ENCODE peak calls at places on chromosomes 16 and 17, in six cellular contexts. One of them, this sample, is unnamed.

GRCh38 chr16:68644303-68644702 is 807 bp upstream of the CDH3 start:
- DNase-seq in GM12865: no peak
- DNase-seq in psoas muscle: no peak
- DNase-seq in endodermal cell: peak
- DNase-seq in astrocyte of the spinal cord: no peak
- DNase-seq in cardiac muscle cell: peak
- DNase-seq in this sample: no peak

GRCh38 chr16:86377251-86378022 is 132.9 kb upstream of the FOXF1 start:
- DNase-seq in GM12865: no peak
- DNase-seq in psoas muscle: no peak
- DNase-seq in endodermal cell: no peak
- DNase-seq in astrocyte of the spinal cord: no peak
- DNase-seq in cardiac muscle cell: peak
- DNase-seq in this sample: no peak

GRCh38 chr16:73549960-73550359 is 502.0 kb upstream of the ZFHX3 start:
- DNase-seq in GM12865: no peak
- DNase-seq in psoas muscle: no peak
- DNase-seq in endodermal cell: peak
- DNase-seq in astrocyte of the spinal cord: no peak
- DNase-seq in cardiac muscle cell: peak
- DNase-seq in this sample: no peak

GRCh38 chr17:40103082-40103741 is 2.8 kb upstream of the NR1D1 start:
- DNase-seq in GM12865: no peak
- DNase-seq in psoas muscle: peak
- DNase-seq in endodermal cell: peak
- DNase-seq in astrocyte of the spinal cord: no peak
- DNase-seq in cardiac muscle cell: no peak
- DNase-seq in this sample: no peak

GRCh38 chr16:383326-384020 is 1.7 kb upstream of the PGAP6 start:
- DNase-seq in GM12865: peak
- DNase-seq in psoas muscle: no peak
- DNase-seq in endodermal cell: peak
- DNase-seq in astrocyte of the spinal cord: no peak
- DNase-seq in cardiac muscle cell: peak
- DNase-seq in this sample: no peak

GRCh38 chr16:68756250-68757051 is 19.4 kb downstream of the CDH1 start:
- DNase-seq in GM12865: peak
- DNase-seq in psoas muscle: no peak
- DNase-seq in endodermal cell: no peak
- DNase-seq in astrocyte of the spinal cord: no peak
- DNase-seq in cardiac muscle cell: no peak
- DNase-seq in this sample: no peak

GRCh38 chr17:2853722-2854580 is 57.7 kb downstream of the RAP1GAP2 start:
- DNase-seq in GM12865: no peak
- DNase-seq in psoas muscle: no peak
- DNase-seq in endodermal cell: peak
- DNase-seq in astrocyte of the spinal cord: no peak
- DNase-seq in cardiac muscle cell: peak
- DNase-seq in this sample: no peak

GRCh38 chr16:4544483-4544882 is 5.9 kb upstream of the CDIP1 start:
- DNase-seq in GM12865: no peak
- DNase-seq in psoas muscle: no peak
- DNase-seq in endodermal cell: no peak
- DNase-seq in astrocyte of the spinal cord: no peak
- DNase-seq in cardiac muscle cell: no peak
- DNase-seq in this sample: no peak

GRCh38 chr16:3823427-3823826 is 57.1 kb downstream of the CREBBP start:
- DNase-seq in GM12865: no peak
- DNase-seq in psoas muscle: no peak
- DNase-seq in endodermal cell: no peak
- DNase-seq in astrocyte of the spinal cord: no peak
- DNase-seq in cardiac muscle cell: no peak
- DNase-seq in this sample: no peak

GRCh38 chr16:71781741-71782140 is 26.9 kb downstream of the AP1G1 start:
- DNase-seq in GM12865: no peak
- DNase-seq in psoas muscle: no peak
- DNase-seq in endodermal cell: no peak
- DNase-seq in astrocyte of the spinal cord: peak
- DNase-seq in cardiac muscle cell: no peak
- DNase-seq in this sample: no peak

GRCh38 chr16:57984443-57985203 is 13.7 kb upstream of the CNGB1 start:
- DNase-seq in GM12865: peak
- DNase-seq in psoas muscle: peak
- DNase-seq in endodermal cell: peak
- DNase-seq in astrocyte of the spinal cord: peak
- DNase-seq in cardiac muscle cell: peak
- DNase-seq in this sample: no peak

GRCh38 chr16:20073203-20074088 is at the start of gene GPR139:
- DNase-seq in GM12865: no peak
- DNase-seq in psoas muscle: no peak
- DNase-seq in endodermal cell: peak
- DNase-seq in astrocyte of the spinal cord: no peak
- DNase-seq in cardiac muscle cell: peak
- DNase-seq in this sample: no peak

GRCh38 chr17:81911969-81912368 is 770 bp upstream of the PCYT2 start:
- DNase-seq in GM12865: no peak
- DNase-seq in psoas muscle: no peak
- DNase-seq in endodermal cell: no peak
- DNase-seq in astrocyte of the spinal cord: no peak
- DNase-seq in cardiac muscle cell: no peak
- DNase-seq in this sample: no peak
- H3K4me3 ChIP-seq in GM12865: no peak
- H3K4me3 ChIP-seq in psoas muscle: peak
- H3K4me3 ChIP-seq in endodermal cell: no peak
- H3K4me3 ChIP-seq in astrocyte of the spinal cord: no peak
- H3K4me3 ChIP-seq in cardiac muscle cell: peak
- H3K4me3 ChIP-seq in this sample: no peak

DNA sequence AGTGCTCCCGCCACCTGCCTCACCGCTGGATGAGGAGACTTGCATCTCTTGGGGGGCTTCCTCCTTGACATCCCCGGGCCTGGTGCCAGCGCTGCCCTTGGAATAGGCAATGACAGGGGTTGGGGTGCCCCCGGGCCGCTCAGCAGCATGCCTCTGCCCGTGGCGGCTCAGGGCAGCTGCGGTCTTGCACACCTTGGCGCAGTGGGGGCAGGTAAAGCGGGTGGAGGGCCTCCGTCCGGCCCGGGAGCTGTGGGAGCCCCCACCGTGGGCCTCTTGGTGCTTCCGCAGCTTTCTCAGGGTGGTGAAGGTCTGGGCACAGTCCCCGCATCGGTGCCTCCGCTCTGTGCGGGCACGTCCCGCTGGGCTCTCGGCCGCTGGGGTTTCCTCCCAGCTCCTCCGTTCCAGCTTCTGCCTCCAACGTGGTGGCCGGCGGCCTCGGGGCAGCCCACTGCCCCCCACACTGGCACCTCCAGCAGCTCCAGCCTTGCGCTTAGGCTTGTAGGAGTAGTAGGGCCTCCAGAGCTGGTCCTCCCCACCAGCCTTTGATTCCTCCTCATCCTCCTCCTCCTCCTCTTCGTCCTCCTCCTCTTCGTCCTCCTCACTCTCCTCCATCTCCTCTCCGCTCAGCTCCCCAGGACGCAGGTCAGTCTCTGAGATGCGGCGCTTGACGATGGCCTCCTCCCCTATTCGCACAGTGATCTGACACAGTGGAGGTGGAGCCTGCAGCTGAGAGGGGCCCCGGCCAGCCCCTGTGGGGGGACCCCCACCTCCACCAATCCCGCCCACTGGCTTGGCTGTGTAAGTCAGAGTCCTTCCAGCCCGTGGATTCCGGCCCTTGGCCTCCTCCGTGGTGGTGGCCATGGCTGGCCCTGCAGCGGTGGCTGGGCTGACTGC is 16.7 kb downstream of the ZBTB4 start:
- DNase-seq in GM12865: no peak
- DNase-seq in psoas muscle: no peak
- DNase-seq in endodermal cell: peak
- DNase-seq in astrocyte of the spinal cord: no peak
- DNase-seq in cardiac muscle cell: no peak
- DNase-seq in this sample: no peak
- TF ChIP-seq CTCF in GM12865: no peak
- TF ChIP-seq CTCF in psoas muscle: no peak
- TF ChIP-seq CTCF in endodermal cell: no peak
- TF ChIP-seq CTCF in astrocyte of the spinal cord: no peak
- TF ChIP-seq CTCF in cardiac muscle cell: no peak
- TF ChIP-seq CTCF in this sample: no peak

GRCh38 chr17:65914784-65915342 is 277.1 kb downstream of the CEP112 start:
- DNase-seq in GM12865: peak
- DNase-seq in psoas muscle: no peak
- DNase-seq in endodermal cell: no peak
- DNase-seq in astrocyte of the spinal cord: no peak
- DNase-seq in cardiac muscle cell: no peak
- DNase-seq in this sample: no peak
- H3K4me3 ChIP-seq in GM12865: no peak
- H3K4me3 ChIP-seq in psoas muscle: no peak
- H3K4me3 ChIP-seq in endodermal cell: no peak
- H3K4me3 ChIP-seq in astrocyte of the spinal cord: no peak
- H3K4me3 ChIP-seq in cardiac muscle cell: no peak
- H3K4me3 ChIP-seq in this sample: no peak

GRCh38 chr17:13311301-13311700 is 290.4 kb downstream of the HS3ST3A1 start:
- DNase-seq in GM12865: no peak
- DNase-seq in psoas muscle: no peak
- DNase-seq in endodermal cell: no peak
- DNase-seq in astrocyte of the spinal cord: peak
- DNase-seq in cardiac muscle cell: no peak
- DNase-seq in this sample: peak

GRCh38 chr17:13302983-13303382 is 285.2 kb upstream of the ELAC2 start:
- DNase-seq in GM12865: no peak
- DNase-seq in psoas muscle: no peak
- DNase-seq in endodermal cell: no peak
- DNase-seq in astrocyte of the spinal cord: no peak
- DNase-seq in cardiac muscle cell: no peak
- DNase-seq in this sample: no peak

GRCh38 chr17:13310858-13311257 is 290.9 kb downstream of the HS3ST3A1 start:
- DNase-seq in GM12865: no peak
- DNase-seq in psoas muscle: no peak
- DNase-seq in endodermal cell: no peak
- DNase-seq in astrocyte of the spinal cord: no peak
- DNase-seq in cardiac muscle cell: no peak
- DNase-seq in this sample: no peak

DNA sequence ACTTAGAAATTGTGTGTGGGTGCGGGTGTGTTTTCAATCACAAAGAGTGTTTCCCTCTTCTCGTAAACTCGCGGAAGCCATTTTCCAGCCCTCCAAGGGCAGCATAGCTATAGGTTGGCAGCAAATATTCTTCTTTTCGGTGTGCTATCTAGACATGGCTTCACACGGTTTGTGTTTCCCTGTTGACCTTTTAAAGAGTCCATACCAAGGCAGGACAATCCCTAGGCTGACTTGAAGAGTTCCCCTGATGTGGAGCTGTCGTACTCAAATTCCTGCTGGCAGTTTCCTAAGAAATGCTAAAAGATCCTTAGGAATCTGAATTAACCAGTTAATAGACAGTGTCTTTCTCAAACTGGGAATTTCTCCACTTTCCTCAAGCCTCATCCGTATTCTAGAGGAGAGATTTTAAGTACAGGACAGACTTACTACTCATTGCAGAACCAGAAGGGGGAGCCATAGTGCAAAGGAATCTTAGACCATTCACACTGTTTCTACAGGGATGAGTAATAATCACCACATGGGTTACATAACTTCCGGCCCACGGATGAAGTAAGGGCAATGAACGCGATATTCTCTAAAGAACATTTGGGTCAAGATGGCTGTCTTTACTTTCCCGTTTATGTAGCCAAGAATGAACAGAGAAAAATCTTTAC is 288.6 kb upstream of the ELAC2 start:
- DNase-seq in GM12865: peak
- DNase-seq in psoas muscle: no peak
- DNase-seq in endodermal cell: peak
- DNase-seq in astrocyte of the spinal cord: peak
- DNase-seq in cardiac muscle cell: peak
- DNase-seq in this sample: peak
- TF ChIP-seq CTCF in GM12865: peak
- TF ChIP-seq CTCF in psoas muscle: no peak
- TF ChIP-seq CTCF in endodermal cell: peak
- TF ChIP-seq CTCF in astrocyte of the spinal cord: peak
- TF ChIP-seq CTCF in cardiac muscle cell: peak
- TF ChIP-seq CTCF in this sample: peak

GRCh38 chr16:31143036-31143888 is 6.6 kb downstream of the PRSS36 start:
- DNase-seq in GM12865: no peak
- DNase-seq in psoas muscle: no peak
- DNase-seq in endodermal cell: peak
- DNase-seq in astrocyte of the spinal cord: no peak
- DNase-seq in cardiac muscle cell: no peak
- DNase-seq in this sample: no peak
- H3K4me3 ChIP-seq in GM12865: peak
- H3K4me3 ChIP-seq in psoas muscle: peak
- H3K4me3 ChIP-seq in endodermal cell: no peak
- H3K4me3 ChIP-seq in astrocyte of the spinal cord: no peak
- H3K4me3 ChIP-seq in cardiac muscle cell: no peak
- H3K4me3 ChIP-seq in this sample: no peak

GRCh38 chr16:50610331-50611262 is 62.4 kb downstream of the NKD1 start:
- DNase-seq in GM12865: no peak
- DNase-seq in psoas muscle: no peak
- DNase-seq in endodermal cell: peak
- DNase-seq in astrocyte of the spinal cord: no peak
- DNase-seq in cardiac muscle cell: no peak
- DNase-seq in this sample: no peak

GRCh38 chr16:50612849-50613198 is 64.6 kb downstream of the NKD1 start:
- DNase-seq in GM12865: no peak
- DNase-seq in psoas muscle: no peak
- DNase-seq in endodermal cell: no peak
- DNase-seq in astrocyte of the spinal cord: no peak
- DNase-seq in cardiac muscle cell: no peak
- DNase-seq in this sample: no peak

GRCh38 chr16:50611995-50612848 is 64.0 kb downstream of the NKD1 start:
- DNase-seq in GM12865: no peak
- DNase-seq in psoas muscle: no peak
- DNase-seq in endodermal cell: no peak
- DNase-seq in astrocyte of the spinal cord: no peak
- DNase-seq in cardiac muscle cell: no peak
- DNase-seq in this sample: no peak

GRCh38 chr16:50613281-50613991 is 65.2 kb downstream of the NKD1 start:
- DNase-seq in GM12865: no peak
- DNase-seq in psoas muscle: no peak
- DNase-seq in endodermal cell: no peak
- DNase-seq in astrocyte of the spinal cord: no peak
- DNase-seq in cardiac muscle cell: peak
- DNase-seq in this sample: no peak

GRCh38 chr16:50611332-50611934 is 63.2 kb downstream of the NKD1 start:
- DNase-seq in GM12865: no peak
- DNase-seq in psoas muscle: no peak
- DNase-seq in endodermal cell: no peak
- DNase-seq in astrocyte of the spinal cord: no peak
- DNase-seq in cardiac muscle cell: no peak
- DNase-seq in this sample: no peak
- TF ChIP-seq CTCF in GM12865: no peak
- TF ChIP-seq CTCF in psoas muscle: no peak
- TF ChIP-seq CTCF in endodermal cell: no peak
- TF ChIP-seq CTCF in astrocyte of the spinal cord: no peak
- TF ChIP-seq CTCF in cardiac muscle cell: peak
- TF ChIP-seq CTCF in this sample: no peak

GRCh38 chr16:89811321-89811720 is 5.1 kb downstream of the FANCA start:
- DNase-seq in GM12865: peak
- DNase-seq in psoas muscle: no peak
- DNase-seq in endodermal cell: no peak
- DNase-seq in astrocyte of the spinal cord: no peak
- DNase-seq in cardiac muscle cell: no peak
- DNase-seq in this sample: no peak
- H3K4me3 ChIP-seq in GM12865: no peak
- H3K4me3 ChIP-seq in psoas muscle: no peak
- H3K4me3 ChIP-seq in endodermal cell: no peak
- H3K4me3 ChIP-seq in astrocyte of the spinal cord: no peak
- H3K4me3 ChIP-seq in cardiac muscle cell: no peak
- H3K4me3 ChIP-seq in this sample: no peak